ENCODE peak calls at places on chromosomes 11 and 22, in five cellular contexts. One of them, this sample, is unnamed.

GRCh38 chr22:30705710-30706651 is 11.3 kb downstream of the OSBP2 start:
- DNase-seq in mucosa of descending colon: no peak
- DNase-seq in BJ: peak; percentile 87
- DNase-seq in fibroblast of mammary gland: peak; percentile 84
- DNase-seq in suprapubic skin: no peak
- DNase-seq in this sample: peak; percentile 86

GRCh38 chr11:33532257-33532656 is 168.4 kb downstream of the C11orf91 start:
- DNase-seq in mucosa of descending colon: no peak
- DNase-seq in BJ: no peak
- DNase-seq in fibroblast of mammary gland: no peak
- DNase-seq in suprapubic skin: no peak
- DNase-seq in this sample: no peak

GRCh38 chr22:47192106-47192650 is 429.7 kb downstream of the TBC1D22A start:
- DNase-seq in mucosa of descending colon: peak; percentile 62
- DNase-seq in BJ: no peak
- DNase-seq in fibroblast of mammary gland: no peak
- DNase-seq in suprapubic skin: peak; percentile 58
- DNase-seq in this sample: no peak

GRCh38 chr11:44622721-44623258 is 57.3 kb downstream of the CD82 start:
- DNase-seq in mucosa of descending colon: no peak
- DNase-seq in BJ: no peak
- DNase-seq in fibroblast of mammary gland: no peak
- DNase-seq in suprapubic skin: peak; percentile 39
- DNase-seq in this sample: no peak

GRCh38 chr11:60700689-60701508 is 1.5 kb downstream of the MS4A8 start:
- DNase-seq in mucosa of descending colon: peak; percentile 41
- DNase-seq in BJ: no peak
- DNase-seq in fibroblast of mammary gland: peak; percentile 2
- DNase-seq in suprapubic skin: no peak
- DNase-seq in this sample: no peak

GRCh38 chr22:19970479-19971275 is 29.1 kb upstream of the TXNRD2 start:
- DNase-seq in mucosa of descending colon: peak; percentile 83
- DNase-seq in BJ: no peak
- DNase-seq in fibroblast of mammary gland: peak; percentile 55
- DNase-seq in suprapubic skin: no peak
- DNase-seq in this sample: peak; percentile 58

GRCh38 chr22:41571786-41572185 is 11.0 kb downstream of the CSDC2 start:
- DNase-seq in mucosa of descending colon: no peak
- DNase-seq in BJ: no peak
- DNase-seq in fibroblast of mammary gland: no peak
- DNase-seq in suprapubic skin: no peak
- DNase-seq in this sample: no peak

GRCh38 chr11:115677190-115677589 is 173.0 kb upstream of the CADM1 start:
- DNase-seq in mucosa of descending colon: no peak
- DNase-seq in BJ: no peak
- DNase-seq in fibroblast of mammary gland: no peak
- DNase-seq in suprapubic skin: no peak
- DNase-seq in this sample: no peak

GRCh38 chr11:35077709-35078695 is 61.0 kb upstream of the CD44 start:
- DNase-seq in mucosa of descending colon: no peak
- DNase-seq in BJ: no peak
- DNase-seq in fibroblast of mammary gland: peak; percentile 84
- DNase-seq in suprapubic skin: no peak
- DNase-seq in this sample: peak; percentile 63

GRCh38 chr22:23288301-23289129 is 108.2 kb downstream of the BCR start:
- DNase-seq in mucosa of descending colon: no peak
- DNase-seq in BJ: no peak
- DNase-seq in fibroblast of mammary gland: no peak
- DNase-seq in suprapubic skin: no peak
- DNase-seq in this sample: no peak

GRCh38 chr11:34208266-34209135 is 103.1 kb downstream of the NAT10 start:
- DNase-seq in mucosa of descending colon: no peak
- DNase-seq in BJ: no peak
- DNase-seq in fibroblast of mammary gland: peak; percentile 30
- DNase-seq in suprapubic skin: no peak
- DNase-seq in this sample: no peak

GRCh38 chr11:27174672-27175210 is 134.1 kb downstream of the BBOX1 start:
- DNase-seq in mucosa of descending colon: no peak
- DNase-seq in BJ: no peak
- DNase-seq in fibroblast of mammary gland: no peak
- DNase-seq in suprapubic skin: no peak
- DNase-seq in this sample: no peak

GRCh38 chr11:130510407-130511006 is 62.1 kb downstream of the ADAMTS15 start:
- DNase-seq in mucosa of descending colon: no peak
- DNase-seq in BJ: no peak
- DNase-seq in fibroblast of mammary gland: peak; percentile 22
- DNase-seq in suprapubic skin: no peak
- DNase-seq in this sample: peak; percentile 81

GRCh38 chr11:45106006-45106405 is 40.4 kb upstream of the PRDM11 start:
- DNase-seq in mucosa of descending colon: no peak
- DNase-seq in BJ: no peak
- DNase-seq in fibroblast of mammary gland: no peak
- DNase-seq in suprapubic skin: no peak
- DNase-seq in this sample: no peak

GRCh38 chr11:65482306-65482850 is 16.5 kb upstream of the MALAT1 start:
- DNase-seq in mucosa of descending colon: no peak
- DNase-seq in BJ: no peak
- DNase-seq in fibroblast of mammary gland: no peak
- DNase-seq in suprapubic skin: no peak
- DNase-seq in this sample: peak; percentile 34

GRCh38 chr11:720017-720641 is 14.1 kb downstream of the EPS8L2 start:
- DNase-seq in mucosa of descending colon: no peak
- DNase-seq in BJ: no peak
- DNase-seq in fibroblast of mammary gland: no peak
- DNase-seq in suprapubic skin: no peak
- DNase-seq in this sample: no peak
- H3K4me3 ChIP-seq in mucosa of descending colon: no peak overlapping the region
- H3K4me3 ChIP-seq in BJ: no peak overlapping the region
- H3K4me3 ChIP-seq in fibroblast of mammary gland: no peak overlapping the region
- H3K4me3 ChIP-seq in suprapubic skin: no peak overlapping the region
- H3K4me3 ChIP-seq in this sample: no peak overlapping the region

GRCh38 chr11:3641701-3642070 is at the start of gene ART5:
- DNase-seq in mucosa of descending colon: no peak
- DNase-seq in BJ: no peak
- DNase-seq in fibroblast of mammary gland: no peak
- DNase-seq in suprapubic skin: no peak
- DNase-seq in this sample: no peak

GRCh38 chr11:3641191-3641590 is 601 bp downstream of the ART5 start:
- DNase-seq in mucosa of descending colon: no peak
- DNase-seq in BJ: no peak
- DNase-seq in fibroblast of mammary gland: no peak
- DNase-seq in suprapubic skin: no peak
- DNase-seq in this sample: no peak

GRCh38 chr11:3642071-3642951 is 519 bp upstream of the ART5 start:
- DNase-seq in mucosa of descending colon: peak; percentile 81
- DNase-seq in BJ: peak; percentile 39
- DNase-seq in fibroblast of mammary gland: peak; percentile 60
- DNase-seq in suprapubic skin: peak; percentile 85
- DNase-seq in this sample: peak; percentile 79

GRCh38 chr11:3645552-3645951 is 624 bp downstream of the ART1 start:
- DNase-seq in mucosa of descending colon: no peak
- DNase-seq in BJ: no peak
- DNase-seq in fibroblast of mammary gland: no peak
- DNase-seq in suprapubic skin: no peak
- DNase-seq in this sample: no peak

GRCh38 chr11:3644817-3645235 is at the start of gene ART1:
- DNase-seq in mucosa of descending colon: no peak
- DNase-seq in BJ: no peak
- DNase-seq in fibroblast of mammary gland: peak; percentile 11
- DNase-seq in suprapubic skin: no peak
- DNase-seq in this sample: no peak
- TF ChIP-seq CTCF in mucosa of descending colon: no peak
- TF ChIP-seq CTCF in BJ: no peak
- TF ChIP-seq CTCF in fibroblast of mammary gland: no peak
- TF ChIP-seq CTCF in suprapubic skin: no peak
- TF ChIP-seq CTCF in this sample: no peak

DNA sequence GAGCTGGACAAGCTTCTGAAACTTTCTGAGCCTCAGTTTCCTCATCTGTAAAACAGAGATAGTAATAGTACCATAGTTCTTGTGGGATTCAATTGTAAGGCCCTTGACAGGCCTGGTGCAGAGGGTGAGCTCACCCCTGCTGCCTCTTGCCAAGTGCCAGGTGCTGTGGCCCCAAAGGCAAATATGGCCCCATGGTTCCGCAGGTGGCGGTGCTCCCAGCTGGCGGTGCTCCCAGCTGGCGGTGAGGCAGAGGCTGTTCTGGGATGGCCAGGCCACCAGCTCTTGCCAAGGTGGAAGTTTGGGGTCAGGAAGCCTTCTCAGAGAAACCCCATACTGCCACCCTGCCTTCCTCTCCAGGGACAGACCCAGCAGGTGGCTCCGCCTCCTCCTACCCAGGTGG is 8.8 kb downstream of the NPTXR start:
- DNase-seq in mucosa of descending colon: no peak
- DNase-seq in BJ: no peak
- DNase-seq in fibroblast of mammary gland: no peak
- DNase-seq in suprapubic skin: no peak
- DNase-seq in this sample: no peak
- H3K4me3 ChIP-seq in mucosa of descending colon: no peak overlapping the region
- H3K4me3 ChIP-seq in BJ: no peak overlapping the region
- H3K4me3 ChIP-seq in fibroblast of mammary gland: no peak overlapping the region
- H3K4me3 ChIP-seq in suprapubic skin: no peak overlapping the region
- H3K4me3 ChIP-seq in this sample: no peak overlapping the region

GRCh38 chr11:106379265-106379664 is 301.8 kb downstream of the AASDHPPT start:
- DNase-seq in mucosa of descending colon: no peak
- DNase-seq in BJ: no peak
- DNase-seq in fibroblast of mammary gland: no peak
- DNase-seq in suprapubic skin: no peak
- DNase-seq in this sample: no peak
- TF ChIP-seq CTCF in mucosa of descending colon: no peak
- TF ChIP-seq CTCF in BJ: no peak
- TF ChIP-seq CTCF in fibroblast of mammary gland: no peak
- TF ChIP-seq CTCF in suprapubic skin: no peak
- TF ChIP-seq CTCF in this sample: no peak

GRCh38 chr11:1847006-1847735 is 5.7 kb upstream of the LSP1 start:
- DNase-seq in mucosa of descending colon: no peak
- DNase-seq in BJ: no peak
- DNase-seq in fibroblast of mammary gland: no peak
- DNase-seq in suprapubic skin: no peak
- DNase-seq in this sample: no peak
- H3K4me3 ChIP-seq in mucosa of descending colon: no peak overlapping the region
- H3K4me3 ChIP-seq in BJ: no peak overlapping the region
- H3K4me3 ChIP-seq in fibroblast of mammary gland: no peak overlapping the region
- H3K4me3 ChIP-seq in suprapubic skin: no peak overlapping the region
- H3K4me3 ChIP-seq in this sample: no peak overlapping the region

DNA sequence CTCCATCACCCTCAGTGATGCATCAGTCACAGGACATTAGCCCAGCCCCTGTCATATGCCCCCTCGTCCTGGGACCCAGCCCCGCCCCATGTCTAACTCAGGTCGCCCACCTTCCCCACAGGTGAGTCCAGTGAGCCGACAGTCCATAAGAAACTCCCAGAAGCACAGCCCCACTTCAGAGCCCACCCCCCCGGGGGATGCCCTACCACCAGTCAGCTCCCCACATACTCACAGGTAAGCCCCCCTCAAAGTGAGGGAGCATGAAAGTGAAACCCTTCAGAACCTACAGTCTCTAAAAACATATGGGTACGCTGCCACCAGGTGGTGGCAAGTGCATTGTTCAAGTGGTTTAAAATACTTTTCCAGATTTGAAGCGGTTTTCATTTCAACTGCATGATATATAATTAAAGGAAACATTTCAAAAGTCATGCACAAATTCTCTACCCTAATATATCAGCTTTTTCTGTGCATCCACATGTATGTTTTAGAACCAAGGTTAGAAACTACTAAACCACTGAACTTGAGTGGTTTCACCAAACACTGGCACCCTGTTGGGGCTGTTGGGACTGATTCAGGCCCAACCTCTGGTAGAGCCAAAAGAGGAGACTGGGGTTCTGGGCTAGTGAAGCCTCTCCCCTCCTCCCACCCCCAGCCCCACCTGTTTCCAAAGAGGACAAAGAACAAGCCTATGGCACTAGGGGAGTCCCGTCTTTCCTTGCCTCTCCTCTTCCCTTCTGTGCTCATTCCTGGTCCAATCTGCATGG is 17.3 kb downstream of the EPS8L2 start:
- DNase-seq in mucosa of descending colon: peak; percentile 53
- DNase-seq in BJ: no peak
- DNase-seq in fibroblast of mammary gland: peak; percentile 62
- DNase-seq in suprapubic skin: no peak
- DNase-seq in this sample: peak; percentile 63
- TF ChIP-seq CTCF in mucosa of descending colon: peak; percentile 36
- TF ChIP-seq CTCF in BJ: peak; percentile 62
- TF ChIP-seq CTCF in fibroblast of mammary gland: peak; percentile 60
- TF ChIP-seq CTCF in suprapubic skin: peak; percentile 62
- TF ChIP-seq CTCF in this sample: peak; percentile 62

DNA sequence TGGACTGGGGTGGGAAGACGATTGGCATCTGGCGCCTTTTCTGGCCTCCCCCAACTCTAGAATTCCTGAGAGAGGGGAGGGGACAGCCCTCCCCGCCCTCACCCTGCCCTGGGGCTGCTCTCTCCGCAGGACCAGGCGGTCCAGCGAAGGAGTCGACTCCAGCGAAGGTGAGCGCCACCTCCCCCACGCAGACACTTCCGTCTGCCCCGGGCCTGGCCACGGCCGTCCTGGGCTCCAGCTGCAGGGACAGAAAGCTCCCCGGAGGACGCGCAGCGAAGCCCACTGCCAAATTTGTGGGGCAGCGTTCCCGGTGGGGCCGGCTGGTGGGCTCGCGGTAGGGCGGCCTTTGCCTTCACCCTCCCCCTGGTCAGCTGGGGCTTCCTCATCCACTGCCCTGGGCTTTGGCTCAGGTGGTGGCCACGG is 670 bp downstream of the SSH3 start:
- DNase-seq in mucosa of descending colon: peak; percentile 70
- DNase-seq in BJ: no peak
- DNase-seq in fibroblast of mammary gland: no peak
- DNase-seq in suprapubic skin: peak; percentile 72
- DNase-seq in this sample: no peak
- H3K4me3 ChIP-seq in mucosa of descending colon: peak overlapping the region; percentile 96
- H3K4me3 ChIP-seq in BJ: peak overlapping the region; percentile 72
- H3K4me3 ChIP-seq in fibroblast of mammary gland: peak overlapping the region; percentile 60
- H3K4me3 ChIP-seq in suprapubic skin: peak overlapping the region; percentile 86
- H3K4me3 ChIP-seq in this sample: peak overlapping the region; percentile 53

DNA sequence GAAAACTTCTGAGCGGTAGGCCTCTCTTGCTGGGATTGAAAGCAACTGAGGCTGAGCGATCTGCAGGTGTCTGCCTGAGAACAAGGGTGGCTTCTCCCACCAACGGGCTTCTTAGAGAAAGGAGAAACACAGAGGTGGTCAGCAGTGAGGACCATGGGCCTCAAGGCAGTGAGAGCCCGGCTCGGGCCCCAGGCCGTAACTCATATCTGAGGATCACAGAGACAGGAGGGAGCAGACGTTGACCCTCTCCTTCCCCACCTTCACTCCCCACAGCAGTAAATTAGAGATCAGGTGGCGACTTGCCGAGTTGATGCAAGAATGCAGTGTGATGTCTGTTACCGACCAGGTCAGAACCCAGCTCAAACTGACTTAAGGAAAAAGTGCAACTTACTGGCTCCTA is 51.0 kb upstream of the RTL6 start:
- DNase-seq in mucosa of descending colon: no peak
- DNase-seq in BJ: no peak
- DNase-seq in fibroblast of mammary gland: no peak
- DNase-seq in suprapubic skin: peak; percentile 55
- DNase-seq in this sample: no peak
- TF ChIP-seq CTCF in mucosa of descending colon: no peak
- TF ChIP-seq CTCF in BJ: no peak
- TF ChIP-seq CTCF in fibroblast of mammary gland: no peak
- TF ChIP-seq CTCF in suprapubic skin: no peak
- TF ChIP-seq CTCF in this sample: no peak